ENCODE peak calls at places on chromosome 1, in nine cellular contexts. L is HFF-Myc; S is esophagus squamous epithelium; X is NK-92 treated with Interleukin-12 subunit alpha and Interleukin-12 subunit beta, amount 100 ng/mL, for 24 hours; C is cardiac muscle cell; T is HTR-8/SVneo; H is ovary; V is K562; P is stimulated activated CD8-positive, alpha-beta memory T cell treated with anti-CD3 and anti-CD28 coated beads, Interleukin-4, amount 100 ng/mL, for 4 hours. U is an unnamed sample.

GRCh38 chr1:71921935-71922559 is 360.3 kb downstream of the NEGR1 start:
- DNase-seq in S (no peak), L (no peak), V (no peak), X (no peak), C (no peak), H (no peak), T (no peak), P (no peak), U (no peak)

GRCh38 chr1:47794530-47794929 is 202.7 kb downstream of the TRABD2B start:
- DNase-seq in S (no peak), L (no peak), P (no peak), C (no peak), T (no peak), V (no peak), X (no peak), H (no peak), U (no peak)

GRCh38 chr1:200373811-200374231 is 36.0 kb downstream of the ZNF281 start:
- DNase-seq in T (no peak), P (no peak), H (no peak), C (no peak), X (no peak), L (no peak), S (no peak), V (no peak), U (no peak)

GRCh38 chr1:178397678-178398077 is 99.1 kb downstream of the CLEC20A start:
- DNase-seq in C (no peak), P (no peak), S (no peak), T (no peak), L (no peak), V (no peak), X (no peak), H (no peak), U (no peak)

GRCh38 chr1:201633811-201634210 is 94.9 kb downstream of the NAV1 start:
- DNase-seq in T (no peak), C (no peak), V (no peak), S (no peak), X (no peak), H (no peak), P (no peak), L (no peak), U (no peak)

GRCh38 chr1:165228676-165229075 is 127.8 kb downstream of the LMX1A start:
- DNase-seq in L (no peak), C (peak; percentile 70), X (no peak), P (no peak), S (no peak), H (no peak), T (no peak), V (no peak), U (no peak)

GRCh38 chr1:77068013-77068412 is 151.2 kb downstream of the PIGK start:
- DNase-seq in X (no peak), C (no peak), V (no peak), S (no peak), T (no peak), P (no peak), H (no peak), L (no peak), U (no peak)

GRCh38 chr1:204438628-204439027 is 27.0 kb upstream of the PPP1R15B start:
- DNase-seq in T (peak; percentile 85), P (no peak), L (peak; percentile 66), X (no peak), V (no peak), S (no peak), C (no peak), H (no peak), U (no peak)

U was measured in T-helper 1 cell.